ENCODE peak calls at places on chromosomes 6 and 20, in nine cellular contexts. F, N, Q, B, K, M, R, X and O are unnamed samples.

GRCh38 chr6:44858998-44859397 is 469.1 kb upstream of the RUNX2 start:
- DNase-seq in N (no peak), B (no peak), X (no peak), Q (no peak), M (peak; percentile 65), R (no peak), K (no peak), F (no peak), O (no peak)

GRCh38 chr6:163955131-163955530 is 540.6 kb downstream of the QKI start:
- DNase-seq in N (no peak), X (no peak), Q (no peak), F (no peak), M (no peak), B (no peak), K (no peak), R (no peak), O (no peak)

GRCh38 chr6:95685817-95686216 is 108.5 kb downstream of the MANEA start:
- DNase-seq in B (no peak), R (no peak), Q (no peak), F (no peak), M (no peak), N (no peak), X (no peak), K (no peak), O (no peak)

GRCh38 chr6:139336488-139336887 is 38.0 kb downstream of the CITED2 start:
- DNase-seq in R (no peak), F (no peak), X (no peak), B (no peak), K (no peak), N (peak; percentile 46), Q (peak; percentile 34), M (peak; percentile 74), O (no peak)

GRCh38 chr6:4055420-4056041 is 23.4 kb downstream of the FAM217A start:
- DNase-seq in N (no peak), F (no peak), K (no peak), X (no peak), R (peak; percentile 21), B (peak; percentile 56), M (peak; percentile 71), Q (no peak), O (no peak)

GRCh38 chr6:1313755-1314503 is 2.0 kb downstream of the FOXQ1 start:
- DNase-seq in Q (no peak), F (no peak), X (no peak), K (no peak), B (no peak), R (peak; percentile 15), M (no peak), N (peak; percentile 49), O (no peak)

GRCh38 chr6:154370545-154370944 is 13.9 kb upstream of the IPCEF1 start:
- DNase-seq in B (no peak), X (no peak), R (peak; percentile 18), K (no peak), N (no peak), F (peak; percentile 5), M (peak; percentile 59), Q (peak; percentile 25), O (no peak)

GRCh38 chr6:81451787-81452186 is 300.7 kb downstream of the TENT5A start:
- DNase-seq in B (no peak), K (no peak), F (no peak), R (peak; percentile 98), M (peak; percentile 91), N (no peak), X (no peak), Q (peak; percentile 20), O (no peak)

GRCh38 chr20:24033151-24033550 is 44.6 kb upstream of the GGTLC1 start:
- DNase-seq in K (no peak), B (no peak), F (no peak), Q (no peak), M (no peak), X (no peak), N (no peak), R (no peak), O (no peak)

GRCh38 chr6:89950446-89950845 is 56.2 kb downstream of the GJA10 start:
- DNase-seq in F (no peak), B (no peak), M (no peak), K (no peak), N (no peak), Q (no peak), X (no peak), R (no peak), O (no peak)

GRCh38 chr6:151392429-151392828 is 1.1 kb upstream of the ZBTB2 start:
- DNase-seq in X (no peak), R (no peak), B (no peak), N (no peak), M (no peak), K (no peak), Q (no peak), F (no peak), O (no peak)

GRCh38 chr6:2579241-2579761 is 171.4 kb downstream of the MYLK4 start:
- DNase-seq in K (no peak), X (no peak), N (peak; percentile 64), B (no peak), M (peak; percentile 73), R (no peak), F (no peak), Q (no peak), O (no peak)

GRCh38 chr20:17650816-17651760 is 31.0 kb downstream of the RRBP1 start:
- DNase-seq in K (peak; percentile 37), Q (no peak), F (no peak), B (no peak), M (peak; percentile 53), R (no peak), X (no peak), N (no peak), O (no peak)

GRCh38 chr6:121885399-121886152 is 450.1 kb downstream of the GJA1 start:
- DNase-seq in X (no peak), B (no peak), R (no peak), K (no peak), M (peak; percentile 59), F (no peak), Q (no peak), N (no peak), O (no peak)

GRCh38 chr6:107185570-107185969 is 70.3 kb upstream of the BEND3 start:
- DNase-seq in K (no peak), Q (peak; percentile 42), B (no peak), R (no peak), N (no peak), F (peak; percentile 25), X (no peak), M (peak; percentile 57), O (no peak)

GRCh38 chr6:4774715-4775590 is 1.3 kb upstream of the CDYL start:
- DNase-seq in F (no peak), M (peak; percentile 8), R (no peak), N (peak; percentile 57), Q (no peak), K (no peak), B (peak; percentile 17), X (peak; percentile 18), O (peak; percentile 5)

DNA sequence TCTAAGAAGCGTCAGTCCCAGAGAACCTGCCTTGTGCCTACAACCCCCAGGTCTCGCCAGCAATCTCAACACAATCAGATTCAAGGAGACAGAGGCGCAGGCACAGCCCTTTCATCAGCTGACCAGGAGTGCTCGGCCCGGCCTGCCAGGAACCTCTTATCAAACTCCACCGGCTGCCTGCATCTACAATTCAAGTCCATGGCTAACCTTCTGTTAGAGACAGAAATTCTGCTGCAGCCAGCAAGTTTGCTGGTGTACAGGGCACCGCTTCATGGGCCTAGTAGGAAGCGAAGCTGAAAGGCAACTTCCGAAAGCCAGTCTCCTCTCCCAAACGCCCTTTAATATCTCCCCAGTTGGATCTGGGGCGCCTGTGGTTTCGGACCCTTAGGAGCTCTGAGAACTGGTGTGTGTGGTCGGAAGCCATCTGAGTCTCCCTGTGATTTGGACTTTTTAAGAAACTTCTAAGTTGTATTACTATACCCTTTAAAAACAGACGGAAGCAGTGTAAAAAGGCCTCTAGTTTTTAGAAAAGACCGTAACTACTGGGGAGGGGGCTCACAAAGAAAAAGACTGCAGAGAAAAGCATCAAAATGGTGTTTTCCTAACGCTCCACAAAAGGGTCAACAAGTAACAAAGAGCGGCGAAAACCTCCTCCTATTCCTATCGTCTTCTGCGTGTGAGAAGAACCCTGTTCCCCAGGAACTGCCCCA is 1.7 kb downstream of the EZR start:
- DNase-seq in R (no peak), K (peak; percentile 83), X (no peak), N (peak; percentile 60), F (no peak), B (peak; percentile 45), Q (peak; percentile 73), M (no peak), O (peak; percentile 14)
- H3K4me1 ChIP-seq in R (peaks cover 47% of the 10 kb centered on the region), K (peaks cover 53% of the 10 kb centered on the region), X (peaks cover 44% of the 10 kb centered on the region), N (peaks cover 20% of the 10 kb centered on the region), F (peaks cover 3% of the 10 kb centered on the region), B (no peaks in the 10 kb centered on the region), Q (peaks cover 43% of the 10 kb centered on the region), M (peaks cover 37% of the 10 kb centered on the region), O (peaks cover 39% of the 10 kb centered on the region)

GRCh38 chr6:129680633-129681032 is 29.3 kb downstream of the ARHGAP18 start:
- DNase-seq in K (no peak), M (no peak), B (no peak), N (no peak), X (no peak), Q (no peak), R (no peak), F (no peak), O (no peak)

GRCh38 chr6:129677634-129678325 is 32.2 kb downstream of the ARHGAP18 start:
- DNase-seq in K (no peak), N (no peak), M (no peak), F (no peak), B (no peak), X (no peak), R (no peak), Q (no peak), O (no peak)

GRCh38 chr6:129679758-129680157 is 30.2 kb downstream of the ARHGAP18 start:
- DNase-seq in K (no peak), N (no peak), X (no peak), Q (no peak), B (no peak), M (peak; percentile 33), F (no peak), R (no peak), O (no peak)

GRCh38 chr6:129678463-129678862 is 31.5 kb downstream of the ARHGAP18 start:
- DNase-seq in X (no peak), K (no peak), R (no peak), B (no peak), M (no peak), Q (no peak), F (no peak), N (no peak), O (no peak)

GRCh38 chr6:129679250-129679649 is 30.7 kb downstream of the ARHGAP18 start:
- DNase-seq in X (no peak), Q (no peak), K (no peak), N (no peak), F (no peak), R (no peak), B (no peak), M (peak; percentile 27), O (no peak)
- H3K4me1 ChIP-seq in X (peaks cover 8% of the 10 kb centered on the region), Q (peaks cover 68% of the 10 kb centered on the region), K (peaks cover 13% of the 10 kb centered on the region), N (peaks cover 38% of the 10 kb centered on the region), F (no peaks in the 10 kb centered on the region), R (peaks cover 97% of the 10 kb centered on the region), B (no peaks in the 10 kb centered on the region), M (no peaks in the 10 kb centered on the region), O (peaks cover 7% of the 10 kb centered on the region)

GRCh38 chr6:79077680-79078056 is 386 bp downstream of the PHIP start:
- DNase-seq in X (no peak), B (no peak), Q (no peak), R (no peak), K (no peak), N (no peak), F (no peak), M (no peak), O (peak; percentile 50)
- H3K4me1 ChIP-seq in X (peaks cover 27% of the 10 kb centered on the region), B (no peaks in the 10 kb centered on the region), Q (peaks cover 26% of the 10 kb centered on the region), R (peaks cover 4% of the 10 kb centered on the region), K (peaks cover 49% of the 10 kb centered on the region), N (peaks cover 4% of the 10 kb centered on the region), F (no peaks in the 10 kb centered on the region), M (peaks cover 24% of the 10 kb centered on the region), O (peaks cover 14% of the 10 kb centered on the region)

GRCh38 chr6:53811082-53811481 is 16.3 kb downstream of the LRRC1 start:
- DNase-seq in Q (peak; percentile 22), N (peak; percentile 66), B (no peak), X (no peak), R (peak; percentile 65), K (no peak), F (no peak), M (no peak), O (no peak)
- H3K4me1 ChIP-seq in Q (peaks cover 6% of the 10 kb centered on the region), N (no peaks in the 10 kb centered on the region), B (no peaks in the 10 kb centered on the region), X (no peaks in the 10 kb centered on the region), R (peaks cover 35% of the 10 kb centered on the region), K (peaks cover 4% of the 10 kb centered on the region), F (peaks cover 7% of the 10 kb centered on the region), M (peaks cover 9% of the 10 kb centered on the region), O (no peaks in the 10 kb centered on the region)